ENCODE peak calls at places on chromosomes 6 and 20, in six cellular contexts. One of them, this sample, is unnamed.

GRCh38 chr6:34178361-34179105 is 32.6 kb upstream of the GRM4 start:
- DNase-seq in keratinocyte: no peak
- DNase-seq in lower lobe of right lung: no peak
- DNase-seq in Peyer's patch: peak
- DNase-seq in SK-N-SH: no peak
- DNase-seq in testis: no peak
- DNase-seq in this sample: no peak

GRCh38 chr6:3260296-3260695 is 1.5 kb downstream of the PSMG4 start:
- DNase-seq in keratinocyte: no peak
- DNase-seq in lower lobe of right lung: no peak
- DNase-seq in Peyer's patch: no peak
- DNase-seq in SK-N-SH: no peak
- DNase-seq in testis: no peak
- DNase-seq in this sample: no peak

GRCh38 chr6:131368077-131368911 is 204.7 kb upstream of the ARG1 start:
- DNase-seq in keratinocyte: no peak
- DNase-seq in lower lobe of right lung: peak
- DNase-seq in Peyer's patch: no peak
- DNase-seq in SK-N-SH: no peak
- DNase-seq in testis: peak
- DNase-seq in this sample: no peak

GRCh38 chr20:20824924-20825584 is 112.6 kb upstream of the RALGAPA2 start:
- DNase-seq in keratinocyte: no peak
- DNase-seq in lower lobe of right lung: peak
- DNase-seq in Peyer's patch: peak
- DNase-seq in SK-N-SH: peak
- DNase-seq in testis: peak
- DNase-seq in this sample: no peak

GRCh38 chr6:163536770-163537169 is 122.3 kb downstream of the QKI start:
- DNase-seq in keratinocyte: no peak
- DNase-seq in lower lobe of right lung: no peak
- DNase-seq in Peyer's patch: no peak
- DNase-seq in SK-N-SH: no peak
- DNase-seq in testis: no peak
- DNase-seq in this sample: no peak

GRCh38 chr6:157693867-157694266 is 129.2 kb upstream of the SNX9 start:
- DNase-seq in keratinocyte: peak
- DNase-seq in lower lobe of right lung: no peak
- DNase-seq in Peyer's patch: no peak
- DNase-seq in SK-N-SH: no peak
- DNase-seq in testis: no peak
- DNase-seq in this sample: no peak

GRCh38 chr20:17848249-17848648 is 120.3 kb downstream of the SNX5 start:
- DNase-seq in keratinocyte: no peak
- DNase-seq in lower lobe of right lung: no peak
- DNase-seq in Peyer's patch: no peak
- DNase-seq in SK-N-SH: no peak
- DNase-seq in testis: no peak
- DNase-seq in this sample: no peak

GRCh38 chr6:7204726-7205125 is 97.0 kb downstream of the RREB1 start:
- DNase-seq in keratinocyte: no peak
- DNase-seq in lower lobe of right lung: no peak
- DNase-seq in Peyer's patch: no peak
- DNase-seq in SK-N-SH: no peak
- DNase-seq in testis: no peak
- DNase-seq in this sample: no peak

GRCh38 chr6:11027565-11028110 is 16.5 kb downstream of the ELOVL2 start:
- DNase-seq in keratinocyte: no peak
- DNase-seq in lower lobe of right lung: no peak
- DNase-seq in Peyer's patch: no peak
- DNase-seq in SK-N-SH: no peak
- DNase-seq in testis: no peak
- DNase-seq in this sample: no peak

GRCh38 chr6:4957521-4958231 is 46.2 kb downstream of the RPP40 start:
- DNase-seq in keratinocyte: no peak
- DNase-seq in lower lobe of right lung: no peak
- DNase-seq in Peyer's patch: no peak
- DNase-seq in SK-N-SH: no peak
- DNase-seq in testis: no peak
- DNase-seq in this sample: no peak

GRCh38 chr20:40188319-40188718 is 500.7 kb downstream of the MAFB start:
- DNase-seq in keratinocyte: no peak
- DNase-seq in lower lobe of right lung: no peak
- DNase-seq in Peyer's patch: no peak
- DNase-seq in SK-N-SH: no peak
- DNase-seq in testis: no peak
- DNase-seq in this sample: no peak

GRCh38 chr6:150027806-150028565 is 2.7 kb upstream of the RAET1L start:
- DNase-seq in keratinocyte: no peak
- DNase-seq in lower lobe of right lung: no peak
- DNase-seq in Peyer's patch: no peak
- DNase-seq in SK-N-SH: no peak
- DNase-seq in testis: no peak
- DNase-seq in this sample: no peak

GRCh38 chr20:25276533-25277050 is 28.7 kb downstream of the PYGB start:
- DNase-seq in keratinocyte: no peak
- DNase-seq in lower lobe of right lung: peak
- DNase-seq in Peyer's patch: no peak
- DNase-seq in SK-N-SH: no peak
- DNase-seq in testis: peak
- DNase-seq in this sample: no peak

GRCh38 chr6:132007474-132008190 is 56.5 kb upstream of the CCN2 start:
- DNase-seq in keratinocyte: no peak
- DNase-seq in lower lobe of right lung: no peak
- DNase-seq in Peyer's patch: no peak
- DNase-seq in SK-N-SH: no peak
- DNase-seq in testis: no peak
- DNase-seq in this sample: peak

GRCh38 chr20:46367967-46368901 is 38.2 kb downstream of the ELMO2 start:
- DNase-seq in keratinocyte: no peak
- DNase-seq in lower lobe of right lung: no peak
- DNase-seq in Peyer's patch: no peak
- DNase-seq in SK-N-SH: no peak
- DNase-seq in testis: no peak
- DNase-seq in this sample: no peak

GRCh38 chr6:42790549-42791181 is 8.8 kb downstream of the BICRAL start:
- DNase-seq in keratinocyte: no peak
- DNase-seq in lower lobe of right lung: no peak
- DNase-seq in Peyer's patch: no peak
- DNase-seq in SK-N-SH: no peak
- DNase-seq in testis: no peak
- DNase-seq in this sample: no peak

GRCh38 chr20:34037121-34037520 is 43.4 kb downstream of the RALY start:
- DNase-seq in keratinocyte: no peak
- DNase-seq in lower lobe of right lung: no peak
- DNase-seq in Peyer's patch: peak
- DNase-seq in SK-N-SH: no peak
- DNase-seq in testis: peak
- DNase-seq in this sample: no peak

GRCh38 chr6:52300489-52300931 is 16.0 kb upstream of the MCM3 start:
- DNase-seq in keratinocyte: no peak
- DNase-seq in lower lobe of right lung: no peak
- DNase-seq in Peyer's patch: no peak
- DNase-seq in SK-N-SH: no peak
- DNase-seq in testis: no peak
- DNase-seq in this sample: no peak

GRCh38 chr20:24148372-24148771 is 159.8 kb upstream of the GGTLC1 start:
- DNase-seq in keratinocyte: no peak
- DNase-seq in lower lobe of right lung: peak
- DNase-seq in Peyer's patch: peak
- DNase-seq in SK-N-SH: no peak
- DNase-seq in testis: no peak
- DNase-seq in this sample: no peak

DNA sequence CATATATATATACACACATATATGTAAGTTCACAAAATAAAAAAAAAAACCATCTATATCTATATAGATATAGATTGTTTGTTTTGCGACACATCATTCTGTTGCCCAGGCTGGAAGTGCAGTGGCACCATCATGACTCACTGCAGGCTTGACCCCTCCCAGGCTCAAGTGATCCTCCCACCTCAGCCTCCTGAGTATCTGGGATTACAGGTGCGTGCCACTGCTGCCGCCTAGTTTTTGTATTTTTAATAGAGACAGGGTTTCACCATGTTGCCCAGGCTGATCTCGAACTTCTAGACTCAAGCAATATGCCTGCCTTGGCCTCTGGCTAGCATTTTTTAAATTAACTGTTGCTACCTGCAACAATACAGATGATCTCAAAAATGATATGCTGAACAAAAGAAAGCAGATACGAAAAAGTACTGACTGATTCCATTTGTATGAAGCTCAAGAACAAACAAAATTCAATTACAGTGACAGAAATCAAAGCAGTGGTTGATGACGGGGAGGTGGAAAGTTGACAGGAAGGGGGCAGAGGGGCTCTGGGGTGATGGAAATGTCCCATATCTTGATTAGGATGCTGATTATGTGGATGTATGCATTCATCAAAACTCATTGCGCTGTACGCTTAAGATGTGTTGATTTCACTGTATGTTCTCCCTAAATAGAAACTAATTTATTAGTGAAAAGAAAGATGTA is 49.6 kb downstream of the ATXN1 start:
- DNase-seq in keratinocyte: no peak
- DNase-seq in lower lobe of right lung: no peak
- DNase-seq in Peyer's patch: no peak
- DNase-seq in SK-N-SH: no peak
- DNase-seq in testis: no peak
- DNase-seq in this sample: no peak
- H3K27ac ChIP-seq in keratinocyte: peak
- H3K27ac ChIP-seq in lower lobe of right lung: peak
- H3K27ac ChIP-seq in Peyer's patch: peak
- H3K27ac ChIP-seq in SK-N-SH: peak
- H3K27ac ChIP-seq in testis: no peak
- H3K27ac ChIP-seq in this sample: peak

DNA sequence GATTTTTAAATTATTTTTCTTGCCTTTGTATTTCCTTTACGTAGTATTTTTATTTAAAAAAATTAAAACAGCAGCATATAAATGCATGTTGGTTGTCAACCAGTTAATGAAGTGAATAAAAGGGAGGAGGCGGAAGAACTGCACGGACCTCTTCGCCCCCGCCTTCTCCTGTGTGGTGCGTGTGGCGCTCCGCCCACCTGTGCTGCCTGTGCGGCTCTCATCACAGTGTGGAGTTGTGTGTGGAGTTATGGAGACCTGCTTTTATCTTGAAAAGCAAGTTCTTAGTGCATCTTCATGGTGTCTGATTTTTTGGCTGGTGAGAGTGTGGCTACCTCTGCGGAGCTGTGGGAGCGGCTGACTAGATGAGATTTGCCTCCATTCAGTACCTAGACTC is 58.4 kb downstream of the PTPN1 start:
- DNase-seq in keratinocyte: no peak
- DNase-seq in lower lobe of right lung: no peak
- DNase-seq in Peyer's patch: no peak
- DNase-seq in SK-N-SH: no peak
- DNase-seq in testis: no peak
- DNase-seq in this sample: no peak
- H3K27ac ChIP-seq in keratinocyte: no peak
- H3K27ac ChIP-seq in lower lobe of right lung: no peak
- H3K27ac ChIP-seq in Peyer's patch: no peak
- H3K27ac ChIP-seq in SK-N-SH: no peak
- H3K27ac ChIP-seq in testis: no peak
- H3K27ac ChIP-seq in this sample: no peak

GRCh38 chr20:59144831-59145196 is 18.8 kb upstream of the ZNF831 start:
- DNase-seq in keratinocyte: no peak
- DNase-seq in lower lobe of right lung: no peak
- DNase-seq in Peyer's patch: no peak
- DNase-seq in SK-N-SH: no peak
- DNase-seq in testis: no peak
- DNase-seq in this sample: no peak
- H3K27ac ChIP-seq in keratinocyte: no peak
- H3K27ac ChIP-seq in lower lobe of right lung: no peak
- H3K27ac ChIP-seq in Peyer's patch: no peak
- H3K27ac ChIP-seq in SK-N-SH: no peak
- H3K27ac ChIP-seq in testis: no peak
- H3K27ac ChIP-seq in this sample: no peak

DNA sequence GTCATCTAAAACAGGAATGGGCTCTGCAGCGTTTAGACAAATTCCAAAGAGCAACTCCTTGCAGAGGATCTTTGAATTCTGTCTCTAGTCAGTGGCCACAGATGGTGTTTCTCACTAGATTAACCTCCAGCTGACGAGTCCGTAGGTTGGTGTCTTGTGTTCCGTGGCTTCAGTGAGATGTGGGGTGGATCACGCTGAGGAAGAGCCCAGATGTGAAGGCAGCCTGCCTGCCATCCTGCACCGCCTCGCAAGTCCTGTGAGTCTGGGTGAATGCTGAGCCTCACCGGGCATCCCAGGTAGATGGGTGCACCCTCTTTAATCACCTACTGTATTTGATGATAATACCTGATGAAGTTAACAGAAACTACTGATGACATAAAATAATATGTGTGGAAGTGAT is 70.4 kb downstream of the THBS2 start:
- DNase-seq in keratinocyte: no peak
- DNase-seq in lower lobe of right lung: no peak
- DNase-seq in Peyer's patch: no peak
- DNase-seq in SK-N-SH: no peak
- DNase-seq in testis: no peak
- DNase-seq in this sample: no peak
- H3K27ac ChIP-seq in keratinocyte: no peak
- H3K27ac ChIP-seq in lower lobe of right lung: no peak
- H3K27ac ChIP-seq in Peyer's patch: no peak
- H3K27ac ChIP-seq in SK-N-SH: no peak
- H3K27ac ChIP-seq in testis: no peak
- H3K27ac ChIP-seq in this sample: no peak

GRCh38 chr20:10848810-10849370 is 175.1 kb upstream of the JAG1 start:
- DNase-seq in keratinocyte: peak
- DNase-seq in lower lobe of right lung: no peak
- DNase-seq in Peyer's patch: no peak
- DNase-seq in SK-N-SH: no peak
- DNase-seq in testis: peak
- DNase-seq in this sample: peak
- H3K27ac ChIP-seq in keratinocyte: peak
- H3K27ac ChIP-seq in lower lobe of right lung: no peak
- H3K27ac ChIP-seq in Peyer's patch: no peak
- H3K27ac ChIP-seq in SK-N-SH: peak
- H3K27ac ChIP-seq in testis: no peak
- H3K27ac ChIP-seq in this sample: peak

GRCh38 chr6:19472168-19472567 is 365.0 kb upstream of the ID4 start:
- DNase-seq in keratinocyte: peak
- DNase-seq in lower lobe of right lung: no peak
- DNase-seq in Peyer's patch: no peak
- DNase-seq in SK-N-SH: no peak
- DNase-seq in testis: no peak
- DNase-seq in this sample: peak
- H3K27ac ChIP-seq in keratinocyte: no peak
- H3K27ac ChIP-seq in lower lobe of right lung: no peak
- H3K27ac ChIP-seq in Peyer's patch: no peak
- H3K27ac ChIP-seq in SK-N-SH: peak
- H3K27ac ChIP-seq in testis: no peak
- H3K27ac ChIP-seq in this sample: no peak

DNA sequence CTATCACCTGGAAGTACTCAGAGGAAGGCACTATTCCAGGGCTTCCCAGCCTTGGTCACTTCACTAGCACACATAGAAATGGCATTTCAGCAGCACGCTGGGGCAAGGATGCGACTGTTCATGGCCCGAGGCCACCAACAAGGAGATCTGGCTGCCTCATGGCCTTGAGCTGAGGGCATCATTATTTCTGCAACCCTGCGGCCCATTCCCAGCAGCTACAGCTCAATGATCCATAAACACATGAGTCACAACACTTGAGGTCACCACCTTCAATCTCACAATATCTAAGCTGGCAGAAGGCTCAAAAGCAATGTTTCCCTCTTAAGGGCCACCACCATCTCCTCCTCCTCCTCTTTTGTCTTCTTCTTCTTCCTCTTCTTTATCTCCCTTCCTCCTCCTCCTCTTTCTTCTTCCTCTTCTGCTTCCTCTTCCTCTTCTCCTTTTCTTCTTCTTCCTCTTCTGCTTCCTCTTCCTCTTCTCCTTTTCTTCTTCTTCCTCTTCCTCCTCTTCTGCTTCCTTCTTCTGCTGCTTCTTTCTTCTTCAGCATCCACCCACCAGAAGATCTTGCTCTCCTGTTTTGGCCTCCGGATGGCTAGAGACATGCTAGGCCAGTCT is 382.9 kb upstream of the CNR1 start:
- DNase-seq in keratinocyte: no peak
- DNase-seq in lower lobe of right lung: no peak
- DNase-seq in Peyer's patch: no peak
- DNase-seq in SK-N-SH: no peak
- DNase-seq in testis: no peak
- DNase-seq in this sample: no peak
- H3K27ac ChIP-seq in keratinocyte: no peak
- H3K27ac ChIP-seq in lower lobe of right lung: no peak
- H3K27ac ChIP-seq in Peyer's patch: no peak
- H3K27ac ChIP-seq in SK-N-SH: no peak
- H3K27ac ChIP-seq in testis: no peak
- H3K27ac ChIP-seq in this sample: no peak